ENCODE peak calls at places on chromosomes 5 and 9, in four cellular contexts. S, M, D and C are unnamed samples.

GRCh38 chr5:10030219-10030831 is 219.4 kb downstream of the ATPSCKMT start:
- DNase-seq in D (no peak), M (no peak), S (no peak), C (no peak)

GRCh38 chr9:32940740-32941139 is 60.7 kb downstream of the APTX start:
- DNase-seq in S (no peak), M (no peak), D (no peak), C (no peak)

GRCh38 chr9:95587071-95587964 is 70.5 kb upstream of the PTCH1 start:
- DNase-seq in S (no peak), M (no peak), D (no peak), C (no peak)

GRCh38 chr5:79200573-79201183 is 35.3 kb upstream of the JMY start:
- DNase-seq in M (no peak), D (no peak), S (no peak), C (no peak)

GRCh38 chr5:1466631-1467265 is 21.5 kb upstream of the SLC6A3 start:
- DNase-seq in D (no peak), S (no peak), M (no peak), C (peak; percentile 78)

GRCh38 chr5:103340717-103341397 is 82.3 kb downstream of the MACIR start:
- DNase-seq in M (no peak), D (no peak), S (peak; percentile 24), C (no peak)

GRCh38 chr5:141850183-141850768 is 27.9 kb downstream of the PCDH1 start:
- DNase-seq in S (no peak), M (no peak), D (no peak), C (no peak)

GRCh38 chr9:101311759-101312420 is 72.9 kb downstream of the BAAT start:
- DNase-seq in M (no peak), D (no peak), S (peak; percentile 76), C (no peak)

GRCh38 chr5:57841671-57842375 is 359.2 kb upstream of the ACTBL2 start:
- DNase-seq in D (peak; percentile 46), M (no peak), S (peak; percentile 96), C (no peak)

GRCh38 chr9:100294341-100294740 is 58.4 kb downstream of the TEX10 start:
- DNase-seq in M (no peak), S (peak; percentile 5), D (no peak), C (no peak)

GRCh38 chr5:139644646-139645494 is 3.3 kb upstream of the CXXC5 start:
- DNase-seq in D (peak; percentile 14), S (no peak), M (no peak), C (peak; percentile 51)

GRCh38 chr5:94432499-94432898 is 185.9 kb downstream of the KIAA0825 start:
- DNase-seq in M (no peak), D (no peak), S (peak; percentile 12), C (no peak)

GRCh38 chr5:67873935-67874334 is 341.6 kb upstream of the PIK3R1 start:
- DNase-seq in M (no peak), S (no peak), D (no peak), C (no peak)

GRCh38 chr9:33453999-33454660 is 6.7 kb upstream of the AQP3 start:
- DNase-seq in M (no peak), S (no peak), D (no peak), C (no peak)

GRCh38 chr9:16266648-16267276 is 603.7 kb downstream of the BNC2 start:
- DNase-seq in S (no peak), D (no peak), M (no peak), C (no peak)

GRCh38 chr5:170861295-170861854 is 443 bp upstream of the RANBP17 start:
- DNase-seq in D (no peak), S (peak; percentile 21), M (no peak), C (no peak)

GRCh38 chr5:122907238-122907637 is 61.8 kb downstream of the SNX24 start:
- DNase-seq in D (no peak), S (no peak), M (no peak), C (no peak)

GRCh38 chr9:89676281-89676680 is 71.5 kb downstream of the GADD45G start:
- DNase-seq in D (no peak), S (no peak), M (peak; percentile 87), C (no peak)

GRCh38 chr9:85858351-85858750 is 82.6 kb upstream of the NAA35 start:
- DNase-seq in M (no peak), S (no peak), D (no peak), C (no peak)

GRCh38 chr5:124686239-124687004 is 60.0 kb downstream of the ZNF608 start:
- DNase-seq in D (no peak), S (no peak), M (no peak), C (no peak)

GRCh38 chr5:34658023-34658422 is 1.9 kb downstream of the RAI14 start:
- DNase-seq in D (no peak), M (no peak), S (no peak), C (no peak)

GRCh38 chr5:56900395-56900794 is 9.0 kb upstream of the SETD9 start:
- DNase-seq in S (peak; percentile 42), D (no peak), M (no peak), C (no peak)

GRCh38 chr9:75490326-75490725 is 400.1 kb upstream of the PCSK5 start:
- DNase-seq in S (no peak), D (no peak), M (no peak), C (no peak)

GRCh38 chr9:7146582-7146981 is 388.8 kb downstream of the KDM4C start:
- DNase-seq in S (no peak), M (no peak), D (no peak), C (no peak)

GRCh38 chr9:19481471-19481870 is 72.7 kb downstream of the ACER2 start:
- DNase-seq in M (no peak), S (no peak), D (no peak), C (no peak)

GRCh38 chr5:178551059-178551458 is 39.1 kb downstream of the COL23A1 start:
- DNase-seq in S (peak; percentile 28), D (no peak), M (no peak), C (no peak)

GRCh38 chr5:107958861-107959260 is 288.1 kb upstream of the EFNA5 start:
- DNase-seq in M (no peak), S (no peak), D (no peak), C (no peak)

GRCh38 chr5:139637438-139638089 is 10.6 kb upstream of the CXXC5 start:
- DNase-seq in D (peak; percentile 74), M (peak; percentile 86), S (peak; percentile 55), C (peak; percentile 93)

GRCh38 chr5:166581827-166582226 is 1709.6 kb upstream of the WWC1 start:
- DNase-seq in D (no peak), S (no peak), M (no peak), C (no peak)

GRCh38 chr5:34655354-34655991 is 655 bp upstream of the RAI14 start:
- DNase-seq in D (peak; percentile 66), S (peak; percentile 85), M (no peak), C (no peak)

GRCh38 chr5:136080483-136081180 is 51.8 kb downstream of the TGFBI start:
- DNase-seq in M (peak; percentile 91), D (peak; percentile 66), S (peak; percentile 96), C (peak; percentile 94)

GRCh38 chr9:88535932-88536324 is 950 bp downstream of the NXNL2 start:
- DNase-seq in M (no peak), S (no peak), D (no peak), C (peak; percentile 72)

GRCh38 chr5:54822331-54822700 is 163.1 kb downstream of the ESM1 start:
- DNase-seq in S (no peak), D (no peak), M (no peak), C (no peak)

GRCh38 chr9:116687762-116688160 is 656 bp downstream of the TRIM32 start:
- DNase-seq in M (no peak), S (no peak), D (no peak), C (no peak)

GRCh38 chr9:27112235-27112634 is 3.2 kb downstream of the TEK start:
- DNase-seq in D (no peak), M (no peak), S (no peak), C (no peak)
- H3K4me3 ChIP-seq in D (no peak overlapping the region), M (no peak overlapping the region), S (no peak overlapping the region), C (peak overlapping the region; percentile 44)

DNA sequence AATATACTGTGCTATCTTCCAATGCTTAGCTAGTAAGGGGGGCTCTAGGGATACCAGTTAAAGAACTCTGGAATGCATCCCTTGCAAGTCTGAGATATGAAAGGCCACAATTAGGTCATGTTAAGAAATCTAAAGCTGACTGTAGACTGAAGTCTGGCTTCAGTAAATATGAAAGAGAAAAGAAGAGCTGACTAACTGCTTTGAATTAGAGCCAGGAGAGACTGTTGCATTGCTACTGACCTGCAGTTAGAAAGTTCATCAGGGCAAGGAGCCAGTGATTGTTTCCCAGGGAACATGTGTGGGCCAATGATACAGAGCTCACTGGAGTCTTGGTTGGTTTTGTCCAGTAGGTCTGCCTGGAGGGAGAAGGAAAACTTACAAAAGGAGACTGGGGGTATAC is 472.1 kb upstream of the TNC start:
- DNase-seq in S (peak; percentile 83), D (peak; percentile 28), M (no peak), C (no peak)
- H3K27ac ChIP-seq in S (no peak overlapping the region), D (no peak overlapping the region), M (no peak overlapping the region), C (no peak overlapping the region)

DNA sequence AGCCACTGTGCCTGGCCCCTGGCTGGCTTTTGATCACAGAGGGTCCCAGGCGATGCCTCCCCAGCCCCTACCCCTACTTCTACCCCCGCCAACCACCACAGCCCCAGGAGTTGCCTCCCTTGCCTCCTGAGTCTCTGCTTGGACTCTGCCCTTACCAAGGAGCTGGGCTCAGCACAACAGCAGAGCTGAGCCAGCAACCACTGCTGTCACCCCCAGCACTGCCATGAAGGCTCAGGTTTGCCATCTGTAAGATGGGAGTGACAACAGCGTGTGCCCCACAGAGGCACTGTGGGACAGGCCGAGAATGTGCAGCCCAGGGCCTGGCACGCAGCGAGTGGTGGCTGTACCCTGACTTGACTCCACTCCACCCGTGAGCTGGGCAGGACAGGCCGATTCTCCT is 63.1 kb upstream of the ASS1 start:
- DNase-seq in S (no peak), M (no peak), D (no peak), C (no peak)
- H3K27me3 ChIP-seq in S (no peaks in the 10 kb centered on the region), M (no peaks in the 10 kb centered on the region), D (no peaks in the 10 kb centered on the region), C (no peaks in the 10 kb centered on the region)

GRCh38 chr9:134986957-134987356 is 69.2 kb upstream of the FCN1 start:
- DNase-seq in D (no peak), S (no peak), M (no peak), C (peak; percentile 45)

GRCh38 chr9:134988706-134989105 is 71.0 kb upstream of the FCN1 start:
- DNase-seq in D (no peak), S (no peak), M (no peak), C (peak; percentile 38)

GRCh38 chr9:134989206-134990065 is 71.7 kb upstream of the FCN1 start:
- DNase-seq in M (no peak), S (no peak), D (no peak), C (peak; percentile 50)

GRCh38 chr9:134987376-134987775 is 69.7 kb upstream of the FCN1 start:
- DNase-seq in M (no peak), D (no peak), S (no peak), C (no peak)

GRCh38 chr9:134987906-134988700 is 70.4 kb upstream of the FCN1 start:
- DNase-seq in D (no peak), S (no peak), M (no peak), C (no peak)
- H3K4me3 ChIP-seq in D (no peak overlapping the region), S (no peak overlapping the region), M (no peak overlapping the region), C (no peak overlapping the region)

DNA sequence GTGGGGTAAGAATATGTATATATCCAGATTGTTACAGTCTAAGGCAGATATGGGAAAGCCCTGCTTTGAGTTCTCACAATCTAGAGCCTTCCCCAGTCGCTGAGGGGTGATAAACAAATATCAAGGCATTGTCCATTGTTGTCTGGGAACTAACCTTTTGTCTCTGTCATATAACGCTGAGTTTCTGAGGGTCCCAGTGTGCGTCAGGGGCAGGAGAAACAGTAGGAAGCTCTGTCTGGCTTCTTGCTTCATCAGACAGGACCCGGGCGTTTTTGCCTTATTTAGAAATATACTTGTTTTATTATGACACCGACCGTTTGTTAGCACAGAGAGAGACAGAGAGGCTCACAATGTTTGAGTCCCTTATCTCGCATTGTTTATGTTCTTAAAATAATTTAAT is 204.9 kb upstream of the GAS1 start:
- DNase-seq in D (no peak), M (no peak), S (no peak), C (no peak)
- H3K27ac ChIP-seq in D (no peak overlapping the region), M (no peak overlapping the region), S (no peak overlapping the region), C (no peak overlapping the region)